ENCODE peak calls at places on chromosomes 16 and 17, in nine cellular contexts. One of them, this sample, is unnamed.
A peak's percentile ranks its signal among the peaks of the same experiment; 100 is the strongest.

GRCh38 chr16:31113420-31114124 is 3.9 kb upstream of the KAT8 start:
- DNase-seq in GM23338: no peak
- DNase-seq in Karpas-422: no peak
- DNase-seq in AML-193: peak; percentile 82
- DNase-seq in osteoblast: peak; percentile 38
- DNase-seq in NCI-H1105 treated with DMSO at 0.1 percent for 48 hours: no peak
- DNase-seq in cardiac fibroblast: no peak
- DNase-seq in heart left ventricle: no peak
- DNase-seq in progenitor cell of endocrine pancreas: no peak
- DNase-seq in this sample: no peak

GRCh38 chr16:64586756-64587155 is 535.1 kb downstream of the CDH11 start:
- DNase-seq in NCI-H1105 treated with DMSO at 0.1 percent for 48 hours: no peak
- DNase-seq in cardiac fibroblast: no peak
- DNase-seq in AML-193: no peak
- DNase-seq in progenitor cell of endocrine pancreas: no peak
- DNase-seq in heart left ventricle: no peak
- DNase-seq in GM23338: no peak
- DNase-seq in Karpas-422: no peak
- DNase-seq in osteoblast: no peak
- DNase-seq in this sample: no peak

GRCh38 chr17:46758614-46759013 is 59.9 kb downstream of the WNT3 start:
- DNase-seq in cardiac fibroblast: no peak
- DNase-seq in heart left ventricle: no peak
- DNase-seq in progenitor cell of endocrine pancreas: no peak
- DNase-seq in GM23338: no peak
- DNase-seq in osteoblast: no peak
- DNase-seq in AML-193: no peak
- DNase-seq in Karpas-422: no peak
- DNase-seq in NCI-H1105 treated with DMSO at 0.1 percent for 48 hours: no peak
- DNase-seq in this sample: no peak

GRCh38 chr17:38617074-38617860 is 11.5 kb upstream of the SRCIN1 start:
- DNase-seq in GM23338: peak; percentile 37
- DNase-seq in cardiac fibroblast: no peak
- DNase-seq in heart left ventricle: no peak
- DNase-seq in osteoblast: no peak
- DNase-seq in progenitor cell of endocrine pancreas: no peak
- DNase-seq in Karpas-422: no peak
- DNase-seq in AML-193: no peak
- DNase-seq in NCI-H1105 treated with DMSO at 0.1 percent for 48 hours: no peak
- DNase-seq in this sample: no peak

GRCh38 chr17:77735341-77736206 is 222.9 kb upstream of the TNRC6C start:
- DNase-seq in osteoblast: no peak
- DNase-seq in Karpas-422: no peak
- DNase-seq in NCI-H1105 treated with DMSO at 0.1 percent for 48 hours: peak; percentile 82
- DNase-seq in GM23338: no peak
- DNase-seq in progenitor cell of endocrine pancreas: peak; percentile 5
- DNase-seq in AML-193: no peak
- DNase-seq in heart left ventricle: peak; percentile 70
- DNase-seq in cardiac fibroblast: no peak
- DNase-seq in this sample: peak; percentile 94

GRCh38 chr16:85423186-85423550 is 190.0 kb upstream of the GSE1 start:
- DNase-seq in heart left ventricle: peak; percentile 16
- DNase-seq in cardiac fibroblast: no peak
- DNase-seq in progenitor cell of endocrine pancreas: no peak
- DNase-seq in NCI-H1105 treated with DMSO at 0.1 percent for 48 hours: no peak
- DNase-seq in Karpas-422: no peak
- DNase-seq in GM23338: no peak
- DNase-seq in AML-193: no peak
- DNase-seq in osteoblast: no peak
- DNase-seq in this sample: no peak

GRCh38 chr16:15777533-15778203 is 79.2 kb downstream of the MYH11 start:
- DNase-seq in heart left ventricle: no peak
- DNase-seq in osteoblast: no peak
- DNase-seq in GM23338: peak; percentile 82
- DNase-seq in cardiac fibroblast: peak; percentile 52
- DNase-seq in progenitor cell of endocrine pancreas: peak; percentile 10
- DNase-seq in AML-193: no peak
- DNase-seq in NCI-H1105 treated with DMSO at 0.1 percent for 48 hours: peak; percentile 22
- DNase-seq in Karpas-422: peak; percentile 85
- DNase-seq in this sample: peak; percentile 12

GRCh38 chr17:17057057-17057551 is 14.8 kb downstream of the MPRIP start:
- DNase-seq in cardiac fibroblast: no peak
- DNase-seq in progenitor cell of endocrine pancreas: no peak
- DNase-seq in AML-193: no peak
- DNase-seq in heart left ventricle: peak; percentile 18
- DNase-seq in GM23338: no peak
- DNase-seq in Karpas-422: no peak
- DNase-seq in osteoblast: no peak
- DNase-seq in NCI-H1105 treated with DMSO at 0.1 percent for 48 hours: no peak
- DNase-seq in this sample: no peak

GRCh38 chr17:48718162-48718780 is 4.0 kb downstream of the PRAC1 start:
- DNase-seq in osteoblast: no peak
- DNase-seq in NCI-H1105 treated with DMSO at 0.1 percent for 48 hours: no peak
- DNase-seq in progenitor cell of endocrine pancreas: no peak
- DNase-seq in cardiac fibroblast: no peak
- DNase-seq in GM23338: peak; percentile 69
- DNase-seq in Karpas-422: no peak
- DNase-seq in AML-193: no peak
- DNase-seq in heart left ventricle: no peak
- DNase-seq in this sample: no peak

GRCh38 chr17:1574697-1575471 is 12.3 kb upstream of the PITPNA start:
- DNase-seq in progenitor cell of endocrine pancreas: no peak
- DNase-seq in cardiac fibroblast: no peak
- DNase-seq in NCI-H1105 treated with DMSO at 0.1 percent for 48 hours: peak; percentile 73
- DNase-seq in Karpas-422: no peak
- DNase-seq in GM23338: peak; percentile 60
- DNase-seq in osteoblast: peak; percentile 57
- DNase-seq in AML-193: no peak
- DNase-seq in heart left ventricle: no peak
- DNase-seq in this sample: no peak

GRCh38 chr16:73713817-73714495 is 582.7 kb upstream of the PSMD7 start:
- DNase-seq in progenitor cell of endocrine pancreas: no peak
- DNase-seq in heart left ventricle: no peak
- DNase-seq in AML-193: no peak
- DNase-seq in osteoblast: peak; percentile 37
- DNase-seq in cardiac fibroblast: peak; percentile 0
- DNase-seq in NCI-H1105 treated with DMSO at 0.1 percent for 48 hours: peak; percentile 1
- DNase-seq in Karpas-422: peak; percentile 45
- DNase-seq in GM23338: peak; percentile 76
- DNase-seq in this sample: no peak

GRCh38 chr16:86921289-86921688 is 342.9 kb downstream of the FOXL1 start:
- DNase-seq in progenitor cell of endocrine pancreas: no peak
- DNase-seq in osteoblast: peak; percentile 54
- DNase-seq in AML-193: no peak
- DNase-seq in heart left ventricle: no peak
- DNase-seq in GM23338: no peak
- DNase-seq in cardiac fibroblast: no peak
- DNase-seq in NCI-H1105 treated with DMSO at 0.1 percent for 48 hours: no peak
- DNase-seq in Karpas-422: no peak
- DNase-seq in this sample: no peak

This sample was measured in DMS79.